ENCODE peak calls at places on chromosomes 5 and 9, in seven cellular contexts. N is germinal center, D is LoVo, E is fibroblast of the conjunctiva, M is astrocyte of the cerebellum, K is HEK293T, G is GM23248. B is an unnamed sample.

GRCh38 chr5:172334196-172334595 is 50.6 kb upstream of the UBTD2 start:
- DNase-seq in N (no peak), M (no peak), G (no peak), K (no peak), D (no peak), E (no peak), B (no peak)

GRCh38 chr5:134141346-134142050 is 27.0 kb downstream of the TCF7 start:
- DNase-seq in M (no peak), D (no peak), N (no peak), K (no peak), G (peak; percentile 46), E (no peak), B (no peak)

GRCh38 chr5:149406203-149406978 is 27.3 kb upstream of the IL17B start:
- DNase-seq in G (peak; percentile 86), N (peak; percentile 13), D (no peak), E (peak; percentile 91), M (peak; percentile 52), K (no peak), B (peak; percentile 93)

GRCh38 chr5:106957336-106957735 is 713.4 kb downstream of the EFNA5 start:
- DNase-seq in K (no peak), G (no peak), D (no peak), E (no peak), M (no peak), N (no peak), B (no peak)

GRCh38 chr5:131488463-131488862 is 146.6 kb downstream of the RAPGEF6 start:
- DNase-seq in N (peak; percentile 16), M (no peak), E (no peak), D (no peak), G (peak; percentile 41), K (no peak), B (no peak)

GRCh38 chr5:141800629-141801028 is 77.6 kb downstream of the PCDH1 start:
- DNase-seq in K (no peak), M (no peak), G (peak; percentile 42), D (no peak), N (no peak), E (no peak), B (no peak)

GRCh38 chr5:31962928-31963327 is 211.2 kb downstream of the GOLPH3 start:
- DNase-seq in M (peak; percentile 40), N (no peak), E (no peak), G (peak; percentile 31), K (no peak), D (no peak), B (no peak)

GRCh38 chr9:96137666-96138429 is 164.1 kb downstream of the HSD17B3 start:
- DNase-seq in K (no peak), N (no peak), M (no peak), G (peak; percentile 49), D (no peak), E (no peak), B (peak; percentile 31)

GRCh38 chr5:149434162-149435014 is 55.3 kb upstream of the IL17B start:
- DNase-seq in N (peak; percentile 69), E (no peak), G (peak; percentile 69), M (no peak), D (peak; percentile 67), K (peak; percentile 79), B (no peak)

GRCh38 chr9:121009657-121010056 is 40.4 kb downstream of the C5 start:
- DNase-seq in M (no peak), N (no peak), G (no peak), K (no peak), E (no peak), D (no peak), B (no peak)